ENCODE peak calls at places on chromosomes 4 and X, in seven cellular contexts. W is H1, E is foreskin fibroblast, T is SK-N-SH, P is glutamatergic neuron, B is A549, S is progenitor cell of endocrine pancreas. C is an unnamed sample.
A peak's percentile ranks its signal among the peaks of the same experiment; 100 is the strongest.

GRCh38 chr4:112266823-112267222 is 18.9 kb downstream of the TIFA start:
- DNase-seq in P (no peak), E (peak; percentile 7), S (no peak), B (no peak), T (peak; percentile 12), W (no peak), C (no peak)

GRCh38 chr4:105061136-105061696 is 85.5 kb upstream of the TET2 start:
- DNase-seq in E (no peak), P (no peak), W (peak; percentile 3), S (no peak), T (no peak), B (no peak), C (no peak)

GRCh38 chr4:157095716-157096115 is 19.8 kb downstream of the GLRB start:
- DNase-seq in P (no peak), W (no peak), E (no peak), B (no peak), S (no peak), T (no peak), C (no peak)

GRCh38 chr4:163063891-163064290 is 102.8 kb downstream of the NAF1 start:
- DNase-seq in P (no peak), B (no peak), S (no peak), W (no peak), E (no peak), T (no peak), C (no peak)

GRCh38 chrX:74422029-74422352 is 698 bp downstream of the SLC16A2 start:
- DNase-seq in E (no peak), S (no peak), T (peak; percentile 34), W (no peak), B (no peak), P (no peak), C (no peak)

GRCh38 chrX:9148626-9149385 is 114.9 kb upstream of the FAM9B start:
- DNase-seq in S (no peak), T (no peak), P (no peak), B (no peak), E (peak; percentile 61), W (peak; percentile 29), C (no peak)

GRCh38 chr4:128168701-128169100 is 107.6 kb downstream of the LARP1B start:
- DNase-seq in S (no peak), W (no peak), T (no peak), P (no peak), B (no peak), E (no peak), C (no peak)

GRCh38 chr4:112523008-112523440 is 7.0 kb upstream of the NEUROG2 start:
- DNase-seq in B (no peak), P (peak; percentile 73), W (no peak), S (no peak), E (no peak), T (no peak), C (no peak)

GRCh38 chrX:137569470-137569891 is 3.6 kb downstream of the ZIC3 start:
- DNase-seq in P (no peak), S (no peak), T (no peak), W (no peak), B (no peak), E (no peak), C (no peak)

GRCh38 chrX:15781964-15782711 is 8.1 kb upstream of the ZRSR2 start:
- DNase-seq in P (no peak), B (no peak), E (no peak), W (no peak), S (no peak), T (no peak), C (no peak)

GRCh38 chr4:41305486-41305885 is 48.8 kb downstream of the UCHL1 start:
- DNase-seq in T (no peak), B (no peak), P (no peak), E (no peak), W (no peak), S (no peak), C (no peak)

GRCh38 chr4:38834570-38834969 is 22.0 kb downstream of the TLR6 start:
- DNase-seq in B (no peak), T (no peak), E (no peak), P (no peak), S (no peak), W (no peak), C (no peak)

GRCh38 chrX:129759576-129760061 is 20.1 kb upstream of the SASH3 start:
- DNase-seq in T (no peak), B (no peak), P (no peak), S (no peak), E (peak; percentile 48), W (no peak), C (no peak)

GRCh38 chr4:113440366-113440765 is 321.2 kb downstream of the CAMK2D start:
- DNase-seq in S (no peak), E (no peak), B (no peak), P (no peak), T (no peak), W (no peak), C (no peak)

GRCh38 chr4:173051697-173052096 is 116.9 kb upstream of the GALNT7 start:
- DNase-seq in P (no peak), W (no peak), T (no peak), E (peak; percentile 4), B (no peak), S (no peak), C (no peak)

GRCh38 chr4:83128235-83128929 is 13.9 kb upstream of the PLAC8 start:
- DNase-seq in E (peak; percentile 79), T (no peak), B (no peak), W (no peak), S (no peak), P (no peak), C (no peak)

GRCh38 chr4:64857198-64857597 is 447.9 kb upstream of the TECRL start:
- DNase-seq in T (no peak), W (no peak), B (no peak), P (no peak), E (no peak), S (no peak), C (no peak)

DNA sequence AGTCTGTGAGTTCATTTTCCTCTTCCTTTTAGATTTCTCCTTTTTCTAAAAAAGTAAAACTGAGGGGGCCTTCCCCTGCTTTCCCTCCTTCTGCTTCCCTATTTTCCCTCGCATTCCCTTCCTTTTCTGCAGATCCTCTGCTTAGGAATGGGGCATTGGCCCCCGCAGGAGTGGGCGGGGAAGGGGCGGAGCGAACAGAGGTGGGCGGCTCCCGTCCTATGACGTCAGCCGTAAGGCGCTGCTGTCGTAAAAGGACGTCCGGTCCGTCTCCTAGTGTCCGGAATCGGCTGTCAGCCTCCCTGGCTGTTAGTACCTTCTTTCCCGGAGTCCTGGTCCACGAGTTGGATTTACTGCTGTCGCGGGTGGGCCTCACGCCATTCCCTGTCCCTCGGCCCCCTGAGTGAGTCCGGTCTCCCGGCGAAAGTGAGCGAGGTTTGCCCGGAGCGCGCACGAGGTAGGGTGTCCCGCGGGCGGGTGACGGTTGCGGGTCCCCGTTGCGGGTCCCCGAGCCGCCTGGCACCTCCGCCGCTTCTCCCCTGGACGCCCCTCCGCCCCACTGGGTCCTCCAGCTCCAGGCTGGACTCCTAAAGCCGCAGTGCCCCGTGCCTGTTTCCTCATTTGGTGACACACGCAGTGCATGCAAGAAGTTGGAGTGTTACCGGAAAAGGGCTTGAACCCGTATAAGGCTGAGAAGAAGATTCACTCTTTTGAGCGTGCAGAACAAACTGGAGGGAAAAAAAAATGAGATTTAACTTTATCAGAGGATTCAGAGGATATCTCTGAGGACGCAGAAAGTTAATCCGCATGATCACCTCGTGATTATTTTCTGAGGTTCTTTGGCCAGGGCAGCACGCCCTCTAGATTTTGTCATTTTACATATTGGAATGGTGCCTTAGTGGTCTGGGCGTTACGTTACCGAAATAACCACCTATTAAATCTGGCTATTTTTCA is at the start of gene ZNF330:
- DNase-seq in P (peak; percentile 95), B (peak; percentile 59), W (peak; percentile 71), S (peak; percentile 94), E (peak; percentile 89), T (peak; percentile 94), C (peak; percentile 95)
- TF ChIP-seq CTCF in P (no peak), B (peak; percentile 37), W (no peak), S (peak; percentile 34), E (peak; percentile 5), T (peak; percentile 51), C (peak; percentile 29)

GRCh38 chr4:90419124-90419711 is 292.0 kb downstream of the CCSER1 start:
- DNase-seq in W (no peak), T (peak; percentile 52), P (no peak), B (peak; percentile 33), E (peak; percentile 0), S (no peak), C (no peak)
- TF ChIP-seq CTCF in W (no peak), T (peak; percentile 77), P (peak; percentile 56), B (peak; percentile 60), E (peak; percentile 32), S (peak; percentile 69), C (peak; percentile 87)

GRCh38 chr4:121071640-121072037 is 696 bp downstream of the NDNF start:
- DNase-seq in P (no peak), T (peak; percentile 12), B (no peak), W (no peak), S (no peak), E (no peak), C (no peak)

GRCh38 chr4:121072080-121072835 is at the start of gene NDNF:
- DNase-seq in T (peak; percentile 79), S (peak; percentile 27), B (no peak), W (no peak), P (peak; percentile 68), E (peak; percentile 33), C (peak; percentile 76)

GRCh38 chr4:121069419-121069818 is 2.9 kb downstream of the NDNF start:
- DNase-seq in E (no peak), B (no peak), S (no peak), T (no peak), P (no peak), W (no peak), C (no peak)

GRCh38 chr4:121070274-121070673 is 2.1 kb downstream of the NDNF start:
- DNase-seq in W (no peak), T (no peak), B (no peak), P (peak; percentile 18), S (no peak), E (no peak), C (no peak)

DNA sequence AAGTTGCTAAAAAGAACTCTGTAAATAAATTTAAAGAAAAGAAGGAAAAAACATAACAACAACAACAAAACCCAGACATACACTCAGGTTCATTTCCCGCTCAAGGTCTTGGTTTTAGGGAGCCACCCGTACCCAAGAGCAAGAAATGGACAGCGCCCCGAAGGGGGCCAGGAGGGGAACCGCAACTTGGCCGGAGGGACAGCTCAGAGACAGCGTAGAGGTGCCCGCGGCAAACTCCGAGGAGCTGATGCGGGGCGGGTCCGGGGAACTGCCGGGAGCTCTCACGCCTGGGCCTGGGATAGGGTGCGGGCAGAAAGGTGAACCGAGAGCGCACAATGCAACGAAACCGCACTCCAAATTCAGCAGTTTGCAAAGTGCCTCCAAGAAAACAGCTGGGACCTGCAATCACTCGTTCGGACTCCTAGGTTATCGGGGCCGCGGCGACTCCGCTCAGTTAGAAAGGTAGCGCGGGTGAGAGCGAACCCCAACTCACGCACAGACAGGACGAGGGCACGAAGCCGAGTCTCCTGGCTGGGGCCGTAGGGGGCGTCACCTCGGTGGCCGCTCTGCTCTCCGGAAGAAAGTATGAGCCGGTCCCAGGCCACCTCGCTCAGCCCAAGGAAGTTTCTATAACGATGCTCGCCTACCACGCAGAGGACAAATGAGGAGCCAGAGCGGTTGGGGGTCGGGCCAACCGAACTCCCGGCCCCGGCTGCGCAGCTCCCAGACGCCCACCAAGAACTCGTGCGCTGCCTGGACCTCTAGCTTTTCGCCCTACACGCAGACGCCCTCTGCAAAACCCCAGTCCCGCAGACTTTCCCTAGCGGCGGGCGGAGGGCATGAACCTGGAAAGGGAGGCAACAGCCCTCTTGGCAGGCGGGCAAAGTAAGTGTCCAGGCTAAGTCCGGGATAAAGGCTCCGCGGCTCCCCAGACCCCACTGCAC is 1.4 kb downstream of the NDNF start:
- DNase-seq in W (no peak), S (peak; percentile 49), T (peak; percentile 77), B (peak; percentile 25), E (peak; percentile 32), P (peak; percentile 75), C (peak; percentile 79)
- TF ChIP-seq CTCF in W (peak; percentile 46), S (peak; percentile 50), T (peak; percentile 40), B (no peak), E (peak; percentile 28), P (peak; percentile 49), C (peak; percentile 67)

GRCh38 chr4:129264008-129264657 is 168.2 kb downstream of the C4orf33 start:
- DNase-seq in E (no peak), W (no peak), P (no peak), T (no peak), B (no peak), S (no peak), C (no peak)
- TF ChIP-seq CTCF in E (no peak), W (no peak), P (no peak), T (no peak), B (no peak), S (no peak), C (no peak)